ENCODE peak calls at places on chromosome 5, in four cellular contexts. U is RWPE1, O is GM13976, W is AG04450. G is an unnamed sample.

GRCh38 chr5:90386099-90386710 is 23.4 kb downstream of the CETN3 start:
- DNase-seq in U (no peak), O (no peak), W (no peak), G (no peak)

GRCh38 chr5:141338538-141339306 is at the start of gene PCDHGA2:
- DNase-seq in U (no peak), O (peak; percentile 43), W (no peak), G (no peak)

GRCh38 chr5:159184858-159185381 is 24.4 kb downstream of the RNF145 start:
- DNase-seq in U (no peak), O (no peak), W (peak; percentile 70), G (no peak)

GRCh38 chr5:33857037-33857436 is 34.8 kb downstream of the ADAMTS12 start:
- DNase-seq in U (no peak), O (no peak), W (no peak), G (no peak)

GRCh38 chr5:169302491-169303118 is 1.7 kb upstream of the SLIT3 start:
- DNase-seq in U (peak; percentile 89), O (peak; percentile 67), W (peak; percentile 55), G (peak; percentile 86)

GRCh38 chr5:72695659-72696058 is 120.8 kb upstream of the TNPO1 start:
- DNase-seq in U (no peak), O (no peak), W (no peak), G (no peak)

GRCh38 chr5:76082790-76083554 is at the start of gene SV2C:
- DNase-seq in U (no peak), O (peak; percentile 55), W (no peak), G (no peak)

GRCh38 chr5:107809201-107810034 is 138.7 kb upstream of the EFNA5 start:
- DNase-seq in U (no peak), O (no peak), W (no peak), G (no peak)

GRCh38 chr5:34817558-34818351 is 21.2 kb upstream of the TTC23L start:
- DNase-seq in U (no peak), O (no peak), W (no peak), G (no peak)

GRCh38 chr5:16538001-16538400 is 72.4 kb upstream of the ZNF622 start:
- DNase-seq in U (no peak), O (no peak), W (no peak), G (no peak)

GRCh38 chr5:173946353-173946752 is 42.6 kb upstream of the C5orf47 start:
- DNase-seq in U (no peak), O (no peak), W (no peak), G (no peak)

GRCh38 chr5:69032009-69032408 is 61.8 kb upstream of the SLC30A5 start:
- DNase-seq in U (no peak), O (no peak), W (no peak), G (no peak)

GRCh38 chr5:1685076-1685475 is 114.6 kb downstream of the MRPL36 start:
- DNase-seq in U (no peak), O (peak; percentile 16), W (no peak), G (no peak)

GRCh38 chr5:124513216-124513615 is 233.2 kb downstream of the ZNF608 start:
- DNase-seq in U (no peak), O (no peak), W (no peak), G (no peak)

GRCh38 chr5:76524872-76525271 is 98.3 kb downstream of the F2RL2 start:
- DNase-seq in U (no peak), O (no peak), W (no peak), G (no peak)

GRCh38 chr5:149886060-149886459 is 58.5 kb downstream of the PDE6A start:
- DNase-seq in U (no peak), O (no peak), W (no peak), G (no peak)

GRCh38 chr5:74093501-74093993 is 467.6 kb downstream of the ARHGEF28 start:
- DNase-seq in U (no peak), O (no peak), W (no peak), G (no peak)

GRCh38 chr5:53569486-53569885 is 9.0 kb downstream of the NDUFS4 start:
- DNase-seq in U (no peak), O (no peak), W (no peak), G (no peak)

GRCh38 chr5:136031713-136032112 is 2.9 kb downstream of the TGFBI start:
- DNase-seq in U (no peak), O (no peak), W (no peak), G (no peak)

GRCh38 chr5:90932052-90932699 is 373.6 kb downstream of the ADGRV1 start:
- DNase-seq in U (peak; percentile 50), O (peak; percentile 64), W (peak; percentile 26), G (peak; percentile 27)

GRCh38 chr5:148972958-148973357 is 89.9 kb downstream of the SH3TC2 start:
- DNase-seq in U (peak; percentile 93), O (no peak), W (peak; percentile 53), G (peak; percentile 40)

GRCh38 chr5:133611357-133612020 is 852 bp downstream of the FSTL4 start:
- DNase-seq in U (no peak), O (no peak), W (no peak), G (no peak)

GRCh38 chr5:36414869-36415282 is 113.2 kb upstream of the RANBP3L start:
- DNase-seq in U (peak; percentile 58), O (no peak), W (peak; percentile 10), G (peak; percentile 19)

GRCh38 chr5:142981475-142981874 is 211.3 kb downstream of the ARHGAP26 start:
- DNase-seq in U (no peak), O (no peak), W (no peak), G (no peak)

GRCh38 chr5:1333986-1334385 is 10.9 kb downstream of the CLPTM1L start:
- DNase-seq in U (no peak), O (no peak), W (no peak), G (no peak)

GRCh38 chr5:51382759-51383493 is at the start of gene ISL1:
- DNase-seq in U (peak; percentile 97), O (no peak), W (no peak), G (peak; percentile 4)

GRCh38 chr5:101278011-101278687 is 375.1 kb upstream of the ST8SIA4 start:
- DNase-seq in U (peak; percentile 33), O (no peak), W (no peak), G (no peak)

GRCh38 chr5:1799602-1800469 is at the start of gene MRPL36:
- DNase-seq in U (peak; percentile 97), O (peak; percentile 97), W (peak; percentile 71), G (peak; percentile 75)

GRCh38 chr5:157900644-157901043 is 41.7 kb upstream of the CLINT1 start:
- DNase-seq in U (no peak), O (no peak), W (no peak), G (no peak)

GRCh38 chr5:10555134-10555733 is 8.6 kb upstream of the ANKRD33B start:
- DNase-seq in U (peak; percentile 73), O (no peak), W (peak; percentile 71), G (no peak)

GRCh38 chr5:14097998-14098471 is 45.1 kb upstream of the TRIO start:
- DNase-seq in U (no peak), O (no peak), W (peak; percentile 75), G (peak; percentile 89)

GRCh38 chr5:68382640-68383039 is 167.1 kb downstream of the PIK3R1 start:
- DNase-seq in U (peak; percentile 34), O (no peak), W (no peak), G (no peak)

GRCh38 chr5:145585-146323 is 45.5 kb upstream of the LRRC14B start:
- DNase-seq in U (no peak), O (no peak), W (no peak), G (no peak)

GRCh38 chr5:119323630-119324000 is 32.2 kb upstream of the TNFAIP8 start:
- DNase-seq in U (peak; percentile 78), O (no peak), W (no peak), G (no peak)

GRCh38 chr5:1525624-1525985 is 1.8 kb upstream of the LPCAT1 start:
- DNase-seq in U (no peak), O (no peak), W (no peak), G (no peak)

GRCh38 chr5:150469718-150470470 is 20.4 kb upstream of the RPS14 start:
- DNase-seq in U (peak; percentile 73), O (no peak), W (peak; percentile 92), G (peak; percentile 83)

GRCh38 chr5:23507278-23507685 is at the start of gene PRDM9:
- DNase-seq in U (no peak), O (peak; percentile 21), W (no peak), G (no peak)

GRCh38 chr5:129506092-129506491 is 46.0 kb downstream of the ADAMTS19 start:
- DNase-seq in U (no peak), O (no peak), W (no peak), G (no peak)

GRCh38 chr5:107359033-107359915 is 311.5 kb downstream of the EFNA5 start:
- DNase-seq in U (no peak), O (no peak), W (no peak), G (peak; percentile 40)

DNA sequence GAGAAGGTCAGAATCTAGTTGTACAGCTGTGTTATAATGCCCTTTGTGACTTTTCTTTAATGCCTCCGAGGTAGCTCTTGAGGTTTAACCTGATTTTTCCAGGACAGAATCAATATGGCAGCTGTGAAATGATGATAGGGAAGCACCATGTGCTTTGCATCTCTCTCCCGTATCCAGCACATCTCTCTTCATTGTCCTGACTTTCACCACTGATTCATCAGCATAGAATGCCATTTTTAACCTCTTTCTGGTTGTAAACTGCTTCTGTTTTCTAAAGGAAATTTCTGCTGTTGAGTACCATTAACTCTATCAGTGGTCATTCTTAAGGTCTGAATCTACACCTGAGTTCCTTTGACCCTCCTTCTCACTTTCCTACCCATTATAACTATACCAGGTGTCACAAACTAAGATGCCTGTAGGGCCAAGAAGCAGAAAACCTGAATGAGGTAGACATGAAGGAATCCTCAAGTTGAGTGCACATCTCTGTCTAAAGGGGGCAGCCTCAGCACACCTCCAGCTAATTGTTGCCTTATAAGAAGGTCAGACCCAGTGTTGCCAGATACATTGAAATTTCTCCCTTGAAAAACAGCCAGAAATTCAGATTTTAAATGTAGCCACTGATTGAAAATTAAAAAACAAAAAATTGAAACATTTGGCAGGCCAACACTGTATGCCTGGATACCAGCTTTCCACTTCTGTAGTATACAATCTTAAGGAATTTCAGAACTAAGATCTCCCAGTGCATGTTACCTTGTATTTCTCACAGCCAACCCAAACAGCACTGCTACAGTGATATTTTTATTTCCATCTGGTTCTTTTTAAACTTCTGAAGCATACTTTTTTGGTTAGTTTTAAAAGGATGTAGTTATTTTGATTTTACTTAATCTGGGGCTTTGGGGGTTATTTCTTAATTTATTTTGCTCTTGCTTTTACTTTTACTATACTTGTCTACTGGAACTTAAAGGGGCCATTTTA is 35.8 kb upstream of the TLX3 start:
- DNase-seq in U (no peak), O (peak; percentile 41), W (no peak), G (no peak)
- TF ChIP-seq CTCF in U (no peak), O (peak; percentile 35), W (peak; percentile 49), G (peak; percentile 34)

GRCh38 chr5:81751009-81751835 is at the start of gene SSBP2:
- DNase-seq in U (peak; percentile 97), O (peak; percentile 96), W (peak; percentile 98), G (peak; percentile 99)
- TF ChIP-seq CTCF in U (no peak), O (no peak), W (no peak), G (no peak)

GRCh38 chr5:138352071-138352721 is at the start of gene KDM3B:
- DNase-seq in U (peak; percentile 95), O (peak; percentile 96), W (peak; percentile 23), G (peak; percentile 52)

GRCh38 chr5:138354387-138354786 is 1.9 kb downstream of the KDM3B start:
- DNase-seq in U (no peak), O (no peak), W (no peak), G (no peak)

GRCh38 chr5:138351517-138351916 is 968 bp upstream of the KDM3B start:
- DNase-seq in U (no peak), O (no peak), W (no peak), G (no peak)

GRCh38 chr5:138353550-138353893 is 1.0 kb downstream of the KDM3B start:
- DNase-seq in U (peak; percentile 31), O (no peak), W (no peak), G (no peak)

GRCh38 chr5:138352722-138353549 is 451 bp downstream of the KDM3B start:
- DNase-seq in U (peak; percentile 58), O (peak; percentile 82), W (no peak), G (no peak)
- TF ChIP-seq CTCF in U (peak; percentile 78), O (peak; percentile 71), W (no peak), G (peak; percentile 21)

GRCh38 chr5:30802961-30803705 is 390.4 kb upstream of the CDH6 start:
- DNase-seq in U (no peak), O (no peak), W (no peak), G (no peak)
- TF ChIP-seq CTCF in U (no peak), O (no peak), W (peak; percentile 8), G (no peak)